ENCODE peak calls at places on chromosomes 5 and 9, in six cellular contexts. X is mucosa of descending colon, K is kidney, S is fibroblast of lung, G is lower lobe of right lung, N is body of pancreas. V is an unnamed sample.

GRCh38 chr9:134503301-134504105 is 138.1 kb upstream of the COL5A1 start:
- DNase-seq in S (peak), G (no peak), X (no peak), K (peak), N (no peak), V (no peak)

GRCh38 chr5:137498301-137498735 is 808 bp downstream of the SPOCK1 start:
- DNase-seq in G (no peak), N (no peak), K (peak), X (no peak), S (peak), V (no peak)

GRCh38 chr5:81194633-81195333 is 38.3 kb upstream of the CKMT2 start:
- DNase-seq in S (peak), K (peak), X (peak), N (peak), G (peak), V (peak)

GRCh38 chr5:168818586-168818985 is 239.4 kb upstream of the PANK3 start:
- DNase-seq in S (no peak), N (no peak), K (no peak), X (no peak), G (peak), V (no peak)

GRCh38 chr5:95283761-95284511 is 958 bp downstream of the MCTP1 start:
- DNase-seq in X (peak), K (peak), G (peak), N (peak), S (peak), V (peak)

GRCh38 chr9:129458155-129458661 is 162.7 kb downstream of the C9orf50 start:
- DNase-seq in X (peak), N (no peak), K (peak), S (no peak), G (peak), V (no peak)

GRCh38 chr9:130986311-130986940 is 22.5 kb upstream of the LAMC3 start:
- DNase-seq in K (peak), G (no peak), X (no peak), N (no peak), S (no peak), V (no peak)

GRCh38 chr5:157398310-157398709 is 61.7 kb upstream of the NIPAL4 start:
- DNase-seq in K (no peak), G (no peak), N (no peak), S (no peak), X (no peak), V (no peak)

GRCh38 chr5:134247411-134247810 is 21.5 kb upstream of the PPP2CA start:
- DNase-seq in S (peak), X (no peak), N (no peak), K (no peak), G (no peak), V (no peak)

GRCh38 chr5:108743344-108743743 is 4.4 kb upstream of the FER start:
- DNase-seq in S (peak), N (no peak), K (no peak), G (no peak), X (no peak), V (no peak)

GRCh38 chr9:126694206-126695081 is 80.7 kb downstream of the LMX1B start:
- DNase-seq in S (no peak), G (peak), N (no peak), K (peak), X (peak), V (no peak)

GRCh38 chr5:156474251-156474650 is 147.3 kb downstream of the SGCD start:
- DNase-seq in S (peak), K (no peak), G (no peak), X (no peak), N (no peak), V (peak)

GRCh38 chr9:70262948-70263347 is 4.2 kb downstream of the SMC5 start:
- DNase-seq in G (no peak), K (no peak), N (no peak), X (no peak), S (peak), V (no peak)

GRCh38 chr5:54838843-54839242 is 146.6 kb downstream of the ESM1 start:
- DNase-seq in G (no peak), K (no peak), X (no peak), S (no peak), N (no peak), V (no peak)

GRCh38 chr5:131459216-131459615 is 175.8 kb downstream of the RAPGEF6 start:
- DNase-seq in N (no peak), K (no peak), G (no peak), S (peak), X (no peak), V (no peak)

GRCh38 chr5:98635631-98636030 is 137.8 kb upstream of the RGMB start:
- DNase-seq in S (peak), G (no peak), N (no peak), K (no peak), X (no peak), V (no peak)

GRCh38 chr5:119411935-119412623 is 40.2 kb upstream of the HSD17B4 start:
- DNase-seq in X (peak), N (peak), G (no peak), K (no peak), S (peak), V (peak)

GRCh38 chr5:65326912-65327311 is 154.8 kb downstream of the ADAMTS6 start:
- DNase-seq in N (no peak), K (no peak), S (peak), X (no peak), G (no peak), V (no peak)

GRCh38 chr5:37569466-37569865 is 190.3 kb downstream of the WDR70 start:
- DNase-seq in G (no peak), K (no peak), S (no peak), X (no peak), N (no peak), V (no peak)

GRCh38 chr9:33112099-33112498 is 35.6 kb upstream of the SMU1 start:
- DNase-seq in G (no peak), N (no peak), K (no peak), X (no peak), S (no peak), V (no peak)

GRCh38 chr5:136781464-136781863 is 416.1 kb upstream of the TRPC7 start:
- DNase-seq in S (peak), X (no peak), K (no peak), G (no peak), N (no peak), V (no peak)

GRCh38 chr5:139659673-139660072 is 11.5 kb downstream of the CXXC5 start:
- DNase-seq in K (peak), N (no peak), X (no peak), S (peak), G (no peak), V (no peak)

GRCh38 chr5:172806897-172807672 is 27.0 kb upstream of the ERGIC1 start:
- DNase-seq in S (peak), N (peak), X (peak), K (peak), G (peak), V (peak)

GRCh38 chr9:21607576-21607975 is 125.5 kb upstream of the IFNE start:
- DNase-seq in N (no peak), K (no peak), X (no peak), S (peak), G (no peak), V (no peak)

GRCh38 chr5:39319395-39319794 is 44.9 kb downstream of the C9 start:
- DNase-seq in N (no peak), X (no peak), G (no peak), K (peak), S (no peak), V (no peak)

GRCh38 chr5:54090495-54091084 is 219.8 kb downstream of the ARL15 start:
- DNase-seq in S (peak), G (no peak), K (no peak), X (no peak), N (no peak), V (no peak)

GRCh38 chr5:67561145-67561932 is 364.7 kb upstream of the CD180 start:
- DNase-seq in S (peak), N (no peak), X (no peak), K (no peak), G (no peak), V (no peak)

GRCh38 chr5:52705720-52706119 is 82.0 kb upstream of the ITGA1 start:
- DNase-seq in G (no peak), K (no peak), X (no peak), S (no peak), N (no peak), V (no peak)

GRCh38 chr9:114300846-114301797 is 21.8 kb upstream of the ORM1 start:
- DNase-seq in K (peak), N (peak), S (no peak), G (peak), X (no peak), V (peak)

GRCh38 chr9:126327750-126328120 is 1.1 kb downstream of the MVB12B start:
- DNase-seq in N (no peak), S (no peak), G (no peak), X (no peak), K (no peak), V (no peak)

GRCh38 chr5:124661317-124662141 is 84.9 kb downstream of the ZNF608 start:
- DNase-seq in N (peak), X (no peak), S (peak), K (no peak), G (no peak), V (peak)

GRCh38 chr9:77864096-77864889 is 167.3 kb downstream of the GNAQ start:
- DNase-seq in G (no peak), X (no peak), N (no peak), K (no peak), S (peak), V (no peak)

GRCh38 chr9:7228786-7229185 is 471.0 kb downstream of the KDM4C start:
- DNase-seq in K (no peak), N (no peak), G (no peak), X (no peak), S (no peak), V (no peak)

GRCh38 chr9:135258461-135258860 is 171.0 kb downstream of the OLFM1 start:
- DNase-seq in X (no peak), K (no peak), N (no peak), S (no peak), G (no peak), V (no peak)

GRCh38 chr5:114324282-114324681 is 37.6 kb upstream of the KCNN2 start:
- DNase-seq in G (no peak), K (no peak), X (no peak), N (no peak), S (no peak), V (no peak)

GRCh38 chr9:124437086-124437485 is 13.2 kb upstream of the ADGRD2 start:
- DNase-seq in G (no peak), X (no peak), S (no peak), N (no peak), K (no peak), V (no peak)

GRCh38 chr9:21752003-21752402 is 50.4 kb upstream of the MTAP start:
- DNase-seq in G (no peak), N (no peak), X (no peak), S (no peak), K (no peak), V (no peak)

GRCh38 chr9:96344458-96345180 is 38.9 kb downstream of the SLC35D2 start:
- DNase-seq in S (peak), K (no peak), X (peak), G (no peak), N (no peak), V (peak)

DNA sequence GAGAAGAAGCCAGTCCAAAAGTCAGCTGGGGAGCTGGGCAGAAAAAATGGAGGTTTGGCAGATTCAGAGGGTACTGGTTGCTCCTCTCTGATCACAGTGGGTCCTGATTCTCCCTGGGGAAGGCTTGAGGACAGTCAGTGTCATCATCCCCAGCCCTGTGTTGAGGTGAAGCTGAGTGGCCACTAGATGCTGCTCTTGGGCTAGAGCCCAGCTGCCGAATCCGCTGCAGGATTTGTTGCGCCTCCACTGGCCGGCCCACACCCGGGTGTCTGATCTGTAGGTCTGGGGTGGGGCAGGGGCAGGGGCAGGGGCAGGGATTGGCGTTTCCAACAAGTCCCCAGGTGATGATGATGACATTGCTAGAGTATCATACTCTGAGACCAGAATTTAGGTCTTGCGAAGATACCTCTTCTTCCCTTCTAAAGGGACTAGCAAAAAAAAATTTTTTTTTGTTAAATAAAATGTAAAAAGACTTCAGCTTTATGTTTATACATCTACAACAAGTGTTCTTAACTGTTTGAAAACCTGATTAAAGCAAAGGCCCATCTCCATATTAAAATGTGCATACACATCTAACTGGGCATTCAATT is 106.8 kb downstream of the PDE6A start:
- DNase-seq in S (peak), X (peak), G (no peak), K (no peak), N (peak), V (peak)
- TF ChIP-seq CTCF in S (peak), X (peak), G (peak), K (peak), N (peak), V (peak)

DNA sequence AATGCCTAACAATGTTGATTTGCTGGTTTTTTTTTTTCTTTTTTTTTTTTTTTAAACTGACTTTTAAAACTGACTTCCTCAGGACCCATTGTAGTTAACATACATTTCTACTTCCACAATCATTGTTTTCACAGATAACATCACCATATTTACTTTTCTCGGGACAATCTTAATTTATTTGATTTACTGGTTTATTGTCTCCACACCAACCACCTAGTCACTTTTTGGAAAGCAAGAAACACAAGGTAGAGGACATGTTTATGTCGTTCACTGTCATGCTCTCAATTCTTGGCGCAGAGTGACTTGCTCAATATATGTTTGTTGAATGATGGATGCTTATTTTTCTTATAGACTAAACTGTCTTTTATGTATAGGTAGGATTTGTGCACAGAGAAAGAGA is 2280.7 kb downstream of the MAT2B start:
- DNase-seq in N (no peak), X (no peak), S (no peak), G (no peak), K (no peak), V (no peak)
- TF ChIP-seq CTCF in N (no peak), X (no peak), S (no peak), G (no peak), K (no peak), V (no peak)

GRCh38 chr9:89177021-89177400 is 1.6 kb downstream of the SHC3 start:
- DNase-seq in G (no peak), S (peak), N (no peak), X (no peak), K (no peak), V (no peak)
- TF ChIP-seq CTCF in G (no peak), S (no peak), N (no peak), X (no peak), K (no peak), V (no peak)

GRCh38 chr9:99076483-99077171 is 28.3 kb upstream of the TGFBR1 start:
- DNase-seq in S (no peak), X (peak), G (no peak), K (no peak), N (no peak), V (no peak)
- TF ChIP-seq CTCF in S (no peak), X (no peak), G (no peak), K (no peak), N (no peak), V (no peak)

DNA sequence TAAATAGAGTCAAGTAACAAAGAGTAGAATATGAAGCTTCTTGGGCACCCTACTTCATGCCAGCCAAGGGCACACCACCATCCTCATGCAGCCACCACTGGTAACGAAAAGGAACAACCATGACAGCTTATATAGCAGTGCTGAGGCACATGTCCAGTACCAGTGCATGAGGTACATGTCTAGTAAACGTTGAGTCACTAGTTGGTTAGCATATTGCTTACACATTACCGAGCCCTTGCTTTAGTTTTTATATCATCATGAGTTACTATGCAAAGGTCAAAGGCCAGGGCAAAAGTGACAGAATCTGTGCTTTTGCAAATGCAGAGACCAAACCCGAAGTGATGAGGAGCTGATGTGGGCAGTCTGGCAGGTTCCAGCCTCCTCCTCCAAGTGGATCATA is 147.1 kb upstream of the MAP1B start:
- DNase-seq in S (no peak), X (no peak), N (no peak), K (no peak), G (no peak), V (no peak)
- TF ChIP-seq CTCF in S (no peak), X (no peak), N (no peak), K (no peak), G (no peak), V (no peak)

DNA sequence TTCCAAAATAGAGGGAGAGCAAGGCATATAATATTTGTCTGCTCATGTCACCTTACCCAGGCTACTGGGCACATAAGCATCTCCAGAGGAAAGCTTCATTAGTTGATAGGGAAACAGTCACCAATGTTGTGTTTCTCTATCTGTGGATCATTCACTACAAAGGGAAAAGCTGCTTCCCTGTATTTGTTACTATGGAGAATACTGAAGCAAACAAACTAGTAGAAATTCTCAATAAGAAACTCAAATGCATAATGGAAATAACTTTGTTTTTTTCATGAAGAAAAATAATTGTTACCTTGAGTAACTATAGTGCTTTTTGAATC is 138.2 kb downstream of the PCSK1 start:
- DNase-seq in S (no peak), X (no peak), K (no peak), N (no peak), G (no peak), V (no peak)
- TF ChIP-seq CTCF in S (no peak), X (no peak), K (no peak), N (no peak), G (no peak), V (no peak)

V was measured in colonic mucosa.